ENCODE peak calls at places on chromosomes 16 and 17, in seven cellular contexts. K, H, M, J, V, C and U are unnamed samples.

GRCh38 chr16:28974007-28974436 is 556 bp upstream of the SPNS1 start:
- DNase-seq in V (peak), J (peak), K (no peak), C (peak), M (peak), H (peak), U (no peak)

GRCh38 chr16:68234188-68235104 is 1.5 kb downstream of the ESRP2 start:
- DNase-seq in H (peak), K (no peak), M (no peak), C (no peak), J (no peak), V (peak), U (no peak)

GRCh38 chr17:62824290-62825135 is 16.4 kb upstream of the MARCHF10 start:
- DNase-seq in C (no peak), V (no peak), J (peak), H (peak), K (no peak), M (no peak), U (no peak)

GRCh38 chr17:68169840-68170239 is 78.0 kb upstream of the AMZ2 start:
- DNase-seq in C (no peak), J (no peak), K (no peak), M (no peak), V (no peak), H (no peak), U (no peak)

GRCh38 chr16:84532299-84532724 is 27.9 kb upstream of the MEAK7 start:
- DNase-seq in V (no peak), C (no peak), H (peak), M (no peak), K (no peak), J (peak), U (no peak)

GRCh38 chr17:74768069-74768762 is 7.9 kb downstream of the NAT9 start:
- DNase-seq in K (no peak), V (no peak), M (no peak), H (no peak), C (no peak), J (peak), U (no peak)

GRCh38 chr17:50052822-50053653 is 2.9 kb upstream of the ITGA3 start:
- DNase-seq in K (no peak), M (no peak), C (peak), V (no peak), J (peak), H (no peak), U (no peak)

GRCh38 chr16:84509032-84509950 is 4.8 kb upstream of the MEAK7 start:
- DNase-seq in V (no peak), K (no peak), H (no peak), C (no peak), J (no peak), M (no peak), U (no peak)

GRCh38 chr17:82399030-82399429 is 19.1 kb upstream of the HEXD start:
- DNase-seq in K (no peak), V (no peak), C (no peak), H (no peak), M (no peak), J (peak), U (no peak)

GRCh38 chr17:69175812-69176517 is 34.3 kb upstream of the ABCA6 start:
- DNase-seq in M (no peak), K (no peak), J (peak), C (no peak), H (peak), V (no peak), U (no peak)